ENCODE peak calls at places on chromosomes 11 and 22, in six cellular contexts. One of them, this sample, is unnamed.
A peak's percentile ranks its signal among the peaks of the same experiment; 100 is the strongest.

GRCh38 chr22:39818050-39818449 is 75.5 kb downstream of the ENTHD1 start:
- DNase-seq in GM12878: no peak
- DNase-seq in SK-N-SH: no peak
- DNase-seq in HCT116: no peak
- DNase-seq in HepG2: no peak
- DNase-seq in K562: peak; percentile 17
- DNase-seq in this sample: no peak

GRCh38 chr11:43922295-43922648 is 20.2 kb upstream of the C11orf96 start:
- DNase-seq in GM12878: no peak
- DNase-seq in SK-N-SH: no peak
- DNase-seq in HCT116: no peak
- DNase-seq in HepG2: no peak
- DNase-seq in K562: no peak
- DNase-seq in this sample: no peak

GRCh38 chr11:20661850-20662249 is 7.5 kb upstream of the NELL1 start:
- DNase-seq in GM12878: no peak
- DNase-seq in SK-N-SH: no peak
- DNase-seq in HCT116: no peak
- DNase-seq in HepG2: no peak
- DNase-seq in K562: no peak
- DNase-seq in this sample: no peak

GRCh38 chr11:123166095-123166559 is 28.9 kb downstream of the CLMP start:
- DNase-seq in GM12878: no peak
- DNase-seq in SK-N-SH: peak; percentile 64
- DNase-seq in HCT116: no peak
- DNase-seq in HepG2: no peak
- DNase-seq in K562: peak; percentile 18
- DNase-seq in this sample: peak; percentile 92

GRCh38 chr22:49372530-49373288 is 455.0 kb downstream of the BRD1 start:
- DNase-seq in GM12878: no peak
- DNase-seq in SK-N-SH: peak; percentile 67
- DNase-seq in HCT116: peak; percentile 83
- DNase-seq in HepG2: peak; percentile 37
- DNase-seq in K562: peak; percentile 58
- DNase-seq in this sample: no peak

GRCh38 chr22:23383491-23384450 is 196.3 kb downstream of the IGLL1 start:
- DNase-seq in GM12878: no peak
- DNase-seq in SK-N-SH: peak; percentile 83
- DNase-seq in HCT116: no peak
- DNase-seq in HepG2: no peak
- DNase-seq in K562: no peak
- DNase-seq in this sample: peak; percentile 54

GRCh38 chr11:56988614-56989013 is at the start of gene OR5AK2:
- DNase-seq in GM12878: no peak
- DNase-seq in SK-N-SH: no peak
- DNase-seq in HCT116: no peak
- DNase-seq in HepG2: no peak
- DNase-seq in K562: no peak
- DNase-seq in this sample: no peak

GRCh38 chr11:55852141-55852540 is 13.6 kb downstream of the OR5D16 start:
- DNase-seq in GM12878: no peak
- DNase-seq in SK-N-SH: no peak
- DNase-seq in HCT116: no peak
- DNase-seq in HepG2: no peak
- DNase-seq in K562: no peak
- DNase-seq in this sample: no peak

GRCh38 chr11:35682230-35683195 is 19.9 kb downstream of the TRIM44 start:
- DNase-seq in GM12878: no peak
- DNase-seq in SK-N-SH: peak; percentile 49
- DNase-seq in HCT116: no peak
- DNase-seq in HepG2: no peak
- DNase-seq in K562: no peak
- DNase-seq in this sample: peak; percentile 29

GRCh38 chr11:122879785-122880184 is 2.8 kb upstream of the JHY start:
- DNase-seq in GM12878: no peak
- DNase-seq in SK-N-SH: peak; percentile 11
- DNase-seq in HCT116: no peak
- DNase-seq in HepG2: no peak
- DNase-seq in K562: no peak
- DNase-seq in this sample: peak; percentile 77

GRCh38 chr11:63829823-63830489 is 9.0 kb upstream of the MARK2 start:
- DNase-seq in GM12878: no peak
- DNase-seq in SK-N-SH: peak; percentile 79
- DNase-seq in HCT116: no peak
- DNase-seq in HepG2: peak; percentile 52
- DNase-seq in K562: peak; percentile 52
- DNase-seq in this sample: peak; percentile 71

GRCh38 chr11:67696998-67697397 is 22.6 kb upstream of the ALDH3B2 start:
- DNase-seq in GM12878: no peak
- DNase-seq in SK-N-SH: no peak
- DNase-seq in HCT116: no peak
- DNase-seq in HepG2: no peak
- DNase-seq in K562: no peak
- DNase-seq in this sample: no peak

GRCh38 chr11:111814567-111814966 is 48.4 kb upstream of the PPP2R1B start:
- DNase-seq in GM12878: no peak
- DNase-seq in SK-N-SH: no peak
- DNase-seq in HCT116: no peak
- DNase-seq in HepG2: no peak
- DNase-seq in K562: no peak
- DNase-seq in this sample: no peak

GRCh38 chr11:71101046-71101445 is 151.3 kb downstream of the SHANK2 start:
- DNase-seq in GM12878: no peak
- DNase-seq in SK-N-SH: no peak
- DNase-seq in HCT116: no peak
- DNase-seq in HepG2: no peak
- DNase-seq in K562: no peak
- DNase-seq in this sample: no peak

GRCh38 chr11:62922653-62923371 is 1.6 kb upstream of the CHRM1 start:
- DNase-seq in GM12878: no peak
- DNase-seq in SK-N-SH: no peak
- DNase-seq in HCT116: no peak
- DNase-seq in HepG2: no peak
- DNase-seq in K562: peak; percentile 87
- DNase-seq in this sample: peak; percentile 72

GRCh38 chr11:112962854-112963367 is 1.7 kb downstream of the NCAM1 start:
- DNase-seq in GM12878: no peak
- DNase-seq in SK-N-SH: peak; percentile 85
- DNase-seq in HCT116: no peak
- DNase-seq in HepG2: no peak
- DNase-seq in K562: no peak
- DNase-seq in this sample: peak; percentile 71

GRCh38 chr11:91081440-91082088 is 858.7 kb upstream of the CHORDC1 start:
- DNase-seq in GM12878: no peak
- DNase-seq in SK-N-SH: no peak
- DNase-seq in HCT116: no peak
- DNase-seq in HepG2: no peak
- DNase-seq in K562: no peak
- DNase-seq in this sample: no peak

GRCh38 chr11:85749884-85750283 is 61.1 kb downstream of the SYTL2 start:
- DNase-seq in GM12878: no peak
- DNase-seq in SK-N-SH: no peak
- DNase-seq in HCT116: no peak
- DNase-seq in HepG2: no peak
- DNase-seq in K562: no peak
- DNase-seq in this sample: no peak

GRCh38 chr22:19824197-19825015 is 30.3 kb downstream of the GNB1L start:
- DNase-seq in GM12878: no peak
- DNase-seq in SK-N-SH: no peak
- DNase-seq in HCT116: no peak
- DNase-seq in HepG2: peak; percentile 41
- DNase-seq in K562: no peak
- DNase-seq in this sample: no peak

GRCh38 chr11:14842002-14842401 is 50.0 kb downstream of the CYP2R1 start:
- DNase-seq in GM12878: no peak
- DNase-seq in SK-N-SH: no peak
- DNase-seq in HCT116: no peak
- DNase-seq in HepG2: no peak
- DNase-seq in K562: no peak
- DNase-seq in this sample: no peak

GRCh38 chr11:19730373-19730772 is 17.7 kb downstream of the NAV2 start:
- DNase-seq in GM12878: no peak
- DNase-seq in SK-N-SH: peak; percentile 78
- DNase-seq in HCT116: no peak
- DNase-seq in HepG2: no peak
- DNase-seq in K562: no peak
- DNase-seq in this sample: no peak

GRCh38 chr11:103220133-103220532 is 110.9 kb downstream of the DYNC2H1 start:
- DNase-seq in GM12878: no peak
- DNase-seq in SK-N-SH: no peak
- DNase-seq in HCT116: no peak
- DNase-seq in HepG2: no peak
- DNase-seq in K562: no peak
- DNase-seq in this sample: no peak

GRCh38 chr11:128476729-128477128 is 110.6 kb downstream of the ETS1 start:
- DNase-seq in GM12878: no peak
- DNase-seq in SK-N-SH: no peak
- DNase-seq in HCT116: no peak
- DNase-seq in HepG2: no peak
- DNase-seq in K562: no peak
- DNase-seq in this sample: no peak

GRCh38 chr11:7965386-7965785 is at the start of gene NLRP10:
- DNase-seq in GM12878: no peak
- DNase-seq in SK-N-SH: no peak
- DNase-seq in HCT116: no peak
- DNase-seq in HepG2: no peak
- DNase-seq in K562: no peak
- DNase-seq in this sample: no peak
- H2AFZ ChIP-seq in GM12878: no peak within 1 kb of the TSS
- H2AFZ ChIP-seq in SK-N-SH: peak within 1 kb of the TSS; percentile 79
- H2AFZ ChIP-seq in HCT116: no peak within 1 kb of the TSS
- H2AFZ ChIP-seq in HepG2: no peak within 1 kb of the TSS
- H2AFZ ChIP-seq in K562: no peak within 1 kb of the TSS
- H2AFZ ChIP-seq in this sample: no peak within 1 kb of the TSS

DNA sequence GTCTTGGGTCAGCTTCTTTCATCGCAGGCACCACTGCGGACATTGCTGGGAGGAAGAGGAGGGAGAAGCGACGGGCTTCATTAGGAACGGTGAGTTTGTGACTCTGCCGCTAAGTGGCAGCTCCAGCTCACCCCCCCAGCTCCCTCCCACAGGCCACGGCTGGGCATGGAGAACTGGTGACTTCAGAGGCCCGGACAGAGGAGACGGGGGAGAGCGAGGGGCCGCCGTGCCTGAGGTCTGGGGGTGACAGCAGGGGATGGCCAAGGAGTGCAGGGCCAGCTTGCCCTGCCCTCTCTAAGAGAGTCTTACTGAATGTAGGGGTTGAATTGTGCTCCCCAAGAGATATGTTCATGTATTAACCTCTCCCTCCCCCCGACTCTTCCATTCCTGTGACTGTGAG is 13.9 kb upstream of the NFAM1 start:
- DNase-seq in GM12878: no peak
- DNase-seq in SK-N-SH: no peak
- DNase-seq in HCT116: no peak
- DNase-seq in HepG2: no peak
- DNase-seq in K562: no peak
- DNase-seq in this sample: no peak
- TF ChIP-seq REST in GM12878: no peak
- TF ChIP-seq REST in SK-N-SH: no peak
- TF ChIP-seq REST in HCT116: no peak
- TF ChIP-seq REST in HepG2: no peak
- TF ChIP-seq REST in K562: no peak
- TF ChIP-seq REST in this sample: no peak

GRCh38 chr11:69298778-69299461 is 5.0 kb downstream of the MYEOV start:
- DNase-seq in GM12878: no peak
- DNase-seq in SK-N-SH: no peak
- DNase-seq in HCT116: no peak
- DNase-seq in HepG2: no peak
- DNase-seq in K562: no peak
- DNase-seq in this sample: no peak
- H2AFZ ChIP-seq in GM12878: no peak overlapping the region
- H2AFZ ChIP-seq in SK-N-SH: peak overlapping the region; percentile 32
- H2AFZ ChIP-seq in HCT116: no peak overlapping the region
- H2AFZ ChIP-seq in HepG2: no peak overlapping the region
- H2AFZ ChIP-seq in K562: peak overlapping the region; percentile 21
- H2AFZ ChIP-seq in this sample: no peak overlapping the region

GRCh38 chr11:110176366-110177056 is 83.3 kb downstream of the ZC3H12C start:
- DNase-seq in GM12878: no peak
- DNase-seq in SK-N-SH: no peak
- DNase-seq in HCT116: no peak
- DNase-seq in HepG2: no peak
- DNase-seq in K562: no peak
- DNase-seq in this sample: no peak
- TF ChIP-seq REST in GM12878: no peak
- TF ChIP-seq REST in SK-N-SH: no peak
- TF ChIP-seq REST in HCT116: no peak
- TF ChIP-seq REST in HepG2: no peak
- TF ChIP-seq REST in K562: no peak
- TF ChIP-seq REST in this sample: no peak

GRCh38 chr11:13026722-13027121 is 17.6 kb downstream of the RASSF10 start:
- DNase-seq in GM12878: no peak
- DNase-seq in SK-N-SH: no peak
- DNase-seq in HCT116: no peak
- DNase-seq in HepG2: no peak
- DNase-seq in K562: no peak
- DNase-seq in this sample: no peak

GRCh38 chr11:13019313-13019712 is 10.2 kb downstream of the RASSF10 start:
- DNase-seq in GM12878: no peak
- DNase-seq in SK-N-SH: no peak
- DNase-seq in HCT116: no peak
- DNase-seq in HepG2: no peak
- DNase-seq in K562: no peak
- DNase-seq in this sample: no peak

GRCh38 chr11:13028322-13028721 is 19.2 kb downstream of the RASSF10 start:
- DNase-seq in GM12878: no peak
- DNase-seq in SK-N-SH: no peak
- DNase-seq in HCT116: no peak
- DNase-seq in HepG2: no peak
- DNase-seq in K562: no peak
- DNase-seq in this sample: no peak

GRCh38 chr11:13023423-13023822 is 14.3 kb downstream of the RASSF10 start:
- DNase-seq in GM12878: no peak
- DNase-seq in SK-N-SH: no peak
- DNase-seq in HCT116: no peak
- DNase-seq in HepG2: no peak
- DNase-seq in K562: no peak
- DNase-seq in this sample: no peak
- H2AFZ ChIP-seq in GM12878: no peak overlapping the region
- H2AFZ ChIP-seq in SK-N-SH: no peak overlapping the region
- H2AFZ ChIP-seq in HCT116: no peak overlapping the region
- H2AFZ ChIP-seq in HepG2: no peak overlapping the region
- H2AFZ ChIP-seq in K562: no peak overlapping the region
- H2AFZ ChIP-seq in this sample: peak overlapping the region; percentile 43

DNA sequence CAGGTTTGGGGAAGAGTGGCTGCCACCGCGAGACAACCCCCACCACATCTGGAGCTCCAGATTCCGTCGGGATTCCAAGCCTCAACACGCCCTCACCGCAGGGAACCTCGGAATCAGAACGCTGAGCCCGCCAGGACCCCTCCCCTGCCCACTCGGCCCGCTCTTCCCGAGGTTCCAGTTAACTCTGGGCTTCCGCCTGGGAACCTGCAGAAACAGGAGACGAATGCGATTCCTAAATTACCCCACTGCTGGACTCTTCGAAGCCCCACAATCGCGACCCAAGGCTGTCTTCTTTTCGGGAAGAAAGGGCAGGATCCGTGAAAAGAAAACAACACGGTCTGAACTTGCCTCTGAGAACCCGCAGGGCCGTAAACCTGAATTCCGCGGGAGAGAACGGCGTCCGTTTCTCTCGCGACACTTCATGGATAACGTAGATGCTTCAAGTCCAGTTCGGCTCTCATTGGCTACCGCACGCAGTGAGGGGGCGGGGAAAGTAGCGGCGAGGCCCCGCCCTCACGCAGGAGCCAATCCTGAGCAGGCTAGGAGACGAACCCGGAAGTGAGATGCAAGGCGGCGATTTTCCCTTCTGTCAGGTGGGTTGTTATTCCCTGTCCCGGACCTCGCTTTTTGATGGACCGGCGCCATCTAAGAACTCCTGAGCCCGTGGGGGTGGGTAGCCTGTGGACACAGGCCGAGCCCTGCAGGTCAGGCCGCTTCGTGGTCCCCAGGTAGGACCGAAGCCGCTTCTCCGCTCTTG is at the start of the genes ANKRD49 and MRE11:
- DNase-seq in GM12878: peak; percentile 96
- DNase-seq in SK-N-SH: peak; percentile 89
- DNase-seq in HCT116: peak; percentile 97
- DNase-seq in HepG2: peak; percentile 97
- DNase-seq in K562: peak; percentile 95
- DNase-seq in this sample: peak; percentile 99
- TF ChIP-seq REST in GM12878: no peak
- TF ChIP-seq REST in SK-N-SH: no peak
- TF ChIP-seq REST in HCT116: no peak
- TF ChIP-seq REST in HepG2: no peak
- TF ChIP-seq REST in K562: no peak
- TF ChIP-seq REST in this sample: no peak